ENCODE peak calls at places on chromosomes 13 and 19, in nine cellular contexts. O, G, X, J, Q, M, I, D and R are unnamed samples.

GRCh38 chr19:35249848-35250711 is 1.3 kb downstream of the LSR start:
- DNase-seq in G (no peak), I (no peak), M (no peak), X (no peak), O (no peak), D (no peak), J (no peak), Q (peak), R (peak)

GRCh38 chr19:41928754-41929535 is 696 bp upstream of the ERFL start:
- DNase-seq in J (no peak), M (no peak), X (no peak), O (no peak), Q (no peak), I (no peak), D (no peak), G (no peak), R (no peak)

GRCh38 chr13:79522583-79522982 is 41.6 kb downstream of the NDFIP2 start:
- DNase-seq in X (peak), O (peak), D (no peak), G (no peak), M (no peak), I (peak), J (peak), Q (no peak), R (no peak)

GRCh38 chr19:18773682-18774081 is 17.4 kb downstream of the COMP start:
- DNase-seq in G (no peak), I (no peak), X (no peak), D (no peak), O (no peak), Q (no peak), J (no peak), M (no peak), R (no peak)

GRCh38 chr19:18408053-18408476 is 10.6 kb upstream of the LRRC25 start:
- DNase-seq in G (no peak), O (no peak), X (no peak), D (peak), J (no peak), I (no peak), Q (peak), M (no peak), R (peak)

GRCh38 chr13:100341327-100341726 is 247.3 kb downstream of the GGACT start:
- DNase-seq in J (no peak), X (no peak), I (no peak), Q (no peak), D (no peak), G (no peak), O (no peak), M (no peak), R (no peak)

GRCh38 chr13:46684287-46685001 is 112.5 kb downstream of the ESD start:
- DNase-seq in Q (no peak), I (no peak), J (peak), G (no peak), O (no peak), D (peak), M (no peak), X (no peak), R (no peak)

GRCh38 chr19:54133312-54133956 is 4.1 kb upstream of the CNOT3 start:
- DNase-seq in J (no peak), X (no peak), G (no peak), D (no peak), I (no peak), Q (no peak), O (peak), M (no peak), R (no peak)

GRCh38 chr19:7901337-7901736 is 2.3 kb upstream of the MAP2K7 start:
- DNase-seq in I (no peak), X (no peak), M (no peak), J (no peak), O (no peak), G (no peak), Q (no peak), D (no peak), R (no peak)

GRCh38 chr13:30623392-30623791 is 5.7 kb downstream of the USPL1 start:
- DNase-seq in X (no peak), D (no peak), Q (no peak), M (no peak), I (no peak), J (peak), G (no peak), O (no peak), R (no peak)

GRCh38 chr19:45222724-45223123 is 22.5 kb downstream of the EXOC3L2 start:
- DNase-seq in M (no peak), X (no peak), D (no peak), J (no peak), I (no peak), Q (no peak), G (no peak), O (no peak), R (no peak)

GRCh38 chr13:56189439-56189838 is 951.3 kb upstream of the PRR20A start:
- DNase-seq in I (no peak), Q (no peak), M (no peak), G (no peak), J (no peak), D (no peak), O (no peak), X (no peak), R (no peak)

GRCh38 chr13:78192721-78193120 is 274.1 kb upstream of the EDNRB start:
- DNase-seq in O (no peak), Q (no peak), I (no peak), G (no peak), X (peak), M (no peak), J (peak), D (no peak), R (no peak)

GRCh38 chr13:105914637-105915036 is 620.8 kb downstream of the EFNB2 start:
- DNase-seq in G (no peak), I (no peak), O (no peak), J (peak), D (no peak), X (peak), M (no peak), Q (no peak), R (no peak)

GRCh38 chr19:3990815-3991117 is 5.5 kb upstream of the EEF2 start:
- DNase-seq in M (no peak), J (no peak), I (no peak), G (no peak), O (no peak), X (no peak), D (no peak), Q (no peak), R (no peak)

GRCh38 chr13:113275387-113275786 is 21.7 kb upstream of the LAMP1 start:
- DNase-seq in D (peak), I (peak), J (peak), Q (peak), O (peak), X (peak), M (no peak), G (peak), R (peak)

GRCh38 chr19:55777528-55777927 is 8.6 kb downstream of the RFPL4AL1 start:
- DNase-seq in I (no peak), M (no peak), Q (peak), X (no peak), J (no peak), D (no peak), G (no peak), O (no peak), R (no peak)